ENCODE peak calls at places on chromosomes 4 and X, in ten cellular contexts. T, F, I, Y, X, N, K, B, S and Q are unnamed samples.

GRCh38 chr4:65668201-65669007 is 1.9 kb downstream of the EPHA5 start:
- DNase-seq in T (peak), F (peak), I (peak), Y (peak), X (no peak), N (peak), K (no peak), B (peak), S (no peak), Q (no peak)

GRCh38 chr4:1340861-1341260 is 6.1 kb upstream of the UVSSA start:
- DNase-seq in T (no peak), F (no peak), I (no peak), Y (peak), X (no peak), N (no peak), K (no peak), B (no peak), S (no peak), Q (no peak)

GRCh38 chr4:57077550-57078311 is 32.5 kb downstream of the IGFBP7 start:
- DNase-seq in T (peak), F (peak), I (peak), Y (no peak), X (no peak), N (no peak), K (no peak), B (no peak), S (no peak), Q (no peak)

GRCh38 chr4:55553442-55553841 is 6.7 kb upstream of the CLOCK start:
- DNase-seq in T (peak), F (peak), I (peak), Y (peak), X (peak), N (no peak), K (peak), B (peak), S (no peak), Q (no peak)

GRCh38 chrX:64975989-64976672 is at the start of gene ZC4H2:
- DNase-seq in T (peak), F (peak), I (peak), Y (peak), X (peak), N (peak), K (peak), B (peak), S (peak), Q (peak)

GRCh38 chr4:106773106-106773905 is 262.8 kb downstream of the DKK2 start:
- DNase-seq in T (peak), F (no peak), I (peak), Y (no peak), X (no peak), N (no peak), K (no peak), B (no peak), S (no peak), Q (no peak)

GRCh38 chrX:96710031-96710430 is 25.4 kb downstream of the DIAPH2 start:
- DNase-seq in T (no peak), F (peak), I (no peak), Y (no peak), X (no peak), N (no peak), K (no peak), B (no peak), S (no peak), Q (no peak)

GRCh38 chr4:185782523-185782922 is 29.5 kb downstream of the SORBS2 start:
- DNase-seq in T (peak), F (no peak), I (no peak), Y (no peak), X (no peak), N (no peak), K (no peak), B (no peak), S (no peak), Q (no peak)

GRCh38 chr4:102168580-102168979 is 176.7 kb downstream of the SLC39A8 start:
- DNase-seq in T (no peak), F (no peak), I (no peak), Y (no peak), X (no peak), N (peak), K (no peak), B (no peak), S (no peak), Q (no peak)

GRCh38 chrX:91414710-91415109 is 19.9 kb upstream of the PABPC5 start:
- DNase-seq in T (no peak), F (peak), I (peak), Y (peak), X (no peak), N (peak), K (no peak), B (no peak), S (no peak), Q (no peak)

GRCh38 chr4:129098578-129098977 is 2.6 kb downstream of the C4orf33 start:
- DNase-seq in T (no peak), F (no peak), I (no peak), Y (no peak), X (no peak), N (no peak), K (no peak), B (no peak), S (no peak), Q (no peak)

GRCh38 chrX:116657071-116657470 is 194.3 kb upstream of the CT83 start:
- DNase-seq in T (no peak), F (no peak), I (no peak), Y (no peak), X (no peak), N (no peak), K (no peak), B (no peak), S (no peak), Q (no peak)

GRCh38 chrX:72105436-72105835 is 26.3 kb downstream of the RTL5 start:
- DNase-seq in T (no peak), F (no peak), I (no peak), Y (no peak), X (no peak), N (no peak), K (peak), B (no peak), S (peak), Q (no peak)

DNA sequence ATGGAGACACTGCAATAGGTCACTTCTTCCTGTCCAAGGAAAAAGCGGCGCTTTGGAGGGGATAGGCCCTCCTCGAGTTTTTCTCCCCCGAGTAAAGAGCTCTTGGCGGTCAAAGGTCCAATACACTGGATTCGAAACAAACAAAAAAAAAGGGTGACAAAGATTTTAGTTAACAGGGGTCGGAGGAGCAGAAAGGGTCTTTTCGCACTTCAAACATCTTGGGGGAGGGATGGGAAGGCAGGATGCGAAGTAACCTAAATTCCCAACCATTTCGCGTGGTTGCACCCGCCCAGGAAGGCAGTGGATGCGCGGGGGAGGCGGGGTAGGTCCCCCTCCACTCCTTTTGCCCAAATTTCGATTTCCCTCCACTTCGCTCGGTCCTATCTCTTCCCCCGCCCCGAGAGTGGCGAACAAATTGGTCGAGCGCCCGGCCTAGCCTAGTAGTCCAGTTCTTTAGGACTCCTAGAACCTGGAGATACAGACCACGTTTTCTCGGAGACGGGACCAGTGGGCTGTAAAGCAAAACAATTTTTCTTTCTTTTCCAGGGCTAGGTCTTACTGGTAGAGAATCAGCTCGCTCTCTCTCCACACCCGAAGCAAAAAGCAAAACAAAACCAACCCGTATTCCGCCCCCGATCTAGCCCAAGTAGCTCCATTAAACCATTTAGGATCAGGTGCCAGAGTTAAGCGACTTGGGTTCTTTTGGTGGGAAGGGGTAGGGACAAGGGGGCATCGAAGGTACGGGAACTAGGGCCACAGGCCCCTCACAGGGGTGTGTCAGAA is 2.0 kb upstream of the STAG2 start:
- DNase-seq in T (peak), F (peak), I (peak), Y (peak), X (peak), N (peak), K (peak), B (peak), S (peak), Q (peak)
- H3K4me3 ChIP-seq in T (peak), F (peak), I (peak), Y (peak), X (peak), N (peak), K (peak), B (peak), S (peak), Q (peak)

GRCh38 chr4:94758700-94759399 is 1.1 kb downstream of the BMPR1B start:
- DNase-seq in T (no peak), F (peak), I (no peak), Y (no peak), X (no peak), N (peak), K (no peak), B (no peak), S (no peak), Q (no peak)
- H3K4me3 ChIP-seq in T (peak), F (peak), I (peak), Y (peak), X (peak), N (peak), K (no peak), B (peak), S (no peak), Q (peak)

DNA sequence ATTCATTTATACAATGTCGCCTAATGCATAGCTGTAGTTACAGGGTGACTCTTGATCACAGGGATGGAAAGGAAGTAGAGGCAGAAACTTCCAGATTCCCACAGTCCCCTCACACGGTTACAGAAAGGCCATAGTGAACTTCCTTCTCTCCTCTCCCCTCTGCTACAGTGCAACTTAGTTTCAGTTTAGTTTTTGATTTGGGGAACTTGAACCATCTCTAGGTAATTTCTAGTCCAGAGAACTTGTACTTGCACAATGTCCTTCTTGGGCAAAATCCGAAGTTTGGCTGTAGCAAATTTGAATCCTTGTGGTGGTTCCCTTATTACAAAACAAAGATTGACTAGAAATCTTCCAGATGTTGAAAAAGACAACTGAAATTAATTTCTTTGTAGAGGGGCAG is 1.2 kb upstream of the BLTP1 start:
- DNase-seq in T (no peak), F (no peak), I (no peak), Y (no peak), X (no peak), N (no peak), K (no peak), B (no peak), S (no peak), Q (no peak)
- H3K4me3 ChIP-seq in T (no peak), F (no peak), I (peak), Y (no peak), X (no peak), N (no peak), K (peak), B (no peak), S (peak), Q (no peak)

DNA sequence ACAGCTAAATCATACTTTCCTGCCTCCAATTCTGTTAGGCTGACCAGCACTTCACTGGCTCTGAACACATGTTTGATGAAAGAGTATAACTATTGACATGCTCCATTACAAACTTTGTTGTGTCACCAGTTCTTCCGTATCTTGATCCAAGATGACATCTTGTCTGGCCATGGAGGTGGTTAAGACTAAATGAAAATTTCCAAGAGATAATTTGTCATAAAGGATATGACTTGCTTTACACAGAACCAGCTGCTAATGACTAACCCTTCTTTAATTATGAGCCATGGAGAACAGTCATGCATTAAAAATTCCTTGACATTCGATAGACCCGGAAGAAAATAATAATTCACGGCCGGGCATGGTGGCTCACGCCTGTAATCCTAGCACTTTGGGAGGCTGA is 17.7 kb upstream of the N4BP2 start:
- DNase-seq in T (peak), F (no peak), I (no peak), Y (no peak), X (no peak), N (no peak), K (no peak), B (no peak), S (no peak), Q (no peak)
- H3K4me3 ChIP-seq in T (no peak), F (no peak), I (no peak), Y (no peak), X (no peak), N (no peak), K (no peak), B (no peak), S (no peak), Q (no peak)

DNA sequence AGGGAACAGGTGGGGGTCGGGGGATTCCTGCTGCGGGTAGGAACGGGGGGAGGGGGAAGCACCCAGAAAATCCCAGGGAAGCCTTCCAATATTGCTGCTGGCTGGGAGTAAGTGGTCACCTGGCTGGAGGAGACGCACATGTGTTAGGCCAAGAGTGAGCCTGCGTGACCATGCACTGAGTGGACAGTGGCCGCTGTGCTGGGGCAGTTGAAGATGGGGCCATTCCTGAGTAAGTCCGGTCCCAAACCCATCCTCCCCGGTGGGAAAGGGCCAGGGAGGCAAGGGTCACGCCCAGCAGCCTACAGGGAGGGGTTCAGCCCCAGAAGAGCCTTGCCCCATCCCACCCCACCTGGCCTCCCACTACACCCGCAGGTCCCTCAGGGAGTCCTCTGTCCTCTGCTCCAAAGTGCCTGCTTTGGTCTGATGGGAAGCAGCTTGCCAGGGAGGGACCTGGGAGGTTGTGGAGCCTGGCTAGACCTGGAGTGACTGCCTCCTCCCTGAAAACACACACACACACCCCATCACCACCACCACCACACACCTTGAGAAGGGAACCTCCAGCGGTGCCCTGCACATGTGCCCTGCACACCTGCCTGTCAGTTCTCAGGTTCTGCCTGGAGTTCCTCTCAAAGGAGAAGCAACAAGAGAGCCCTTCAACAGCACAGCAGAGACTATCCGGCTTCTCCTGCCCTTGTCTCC is 6.1 kb downstream of the L1CAM start:
- DNase-seq in T (no peak), F (no peak), I (no peak), Y (no peak), X (no peak), N (no peak), K (no peak), B (no peak), S (no peak), Q (no peak)
- H3K4me3 ChIP-seq in T (no peak), F (no peak), I (no peak), Y (no peak), X (no peak), N (no peak), K (no peak), B (no peak), S (no peak), Q (no peak)

GRCh38 chr4:49036528-49036927 is 50.5 kb downstream of the CWH43 start:
- DNase-seq in T (no peak), F (no peak), I (no peak), Y (no peak), X (no peak), N (no peak), K (no peak), B (no peak), S (no peak), Q (no peak)
- H3K4me3 ChIP-seq in T (no peak), F (no peak), I (no peak), Y (no peak), X (no peak), N (no peak), K (no peak), B (no peak), S (no peak), Q (no peak)